ENCODE peak calls at places on chromosomes 13 and 19, in five cellular contexts. P is activated naive CD4-positive, alpha-beta T cell treated with Interleukin-2 at 50 U/mL for 16 hours; S is iris pigment epithelial cell; N is AG04450; I is heart right ventricle. H is an unnamed sample.

GRCh38 chr13:74301200-74302063 is 167.2 kb upstream of the KLF12 start:
- DNase-seq in P (no peak), S (no peak), N (no peak), I (no peak), H (peak)

GRCh38 chr19:55635856-55636440 is 4.9 kb upstream of the ZNF580 start:
- DNase-seq in P (no peak), S (no peak), N (no peak), I (no peak), H (no peak)

GRCh38 chr19:48509467-48510194 is 2.0 kb downstream of the LMTK3 start:
- DNase-seq in P (no peak), S (peak), N (no peak), I (no peak), H (no peak)

GRCh38 chr19:56423276-56423984 is 19.3 kb downstream of the ZNF583 start:
- DNase-seq in P (no peak), S (peak), N (no peak), I (no peak), H (peak)

GRCh38 chr13:21347753-21348318 is 111.3 kb downstream of the ZDHHC20 start:
- DNase-seq in P (no peak), S (no peak), N (no peak), I (no peak), H (no peak)

GRCh38 chr13:80979035-80979641 is 638.2 kb upstream of the SPRY2 start:
- DNase-seq in P (no peak), S (peak), N (peak), I (peak), H (peak)

GRCh38 chr13:110772091-110772984 is 58.8 kb downstream of the ING1 start:
- DNase-seq in P (no peak), S (no peak), N (no peak), I (no peak), H (no peak)

GRCh38 chr19:1235625-1236538 is 1.9 kb downstream of the CBARP start:
- DNase-seq in P (no peak), S (peak), N (no peak), I (no peak), H (peak)

GRCh38 chr13:34076943-34077703 is 259.2 kb downstream of the RFC3 start:
- DNase-seq in P (no peak), S (peak), N (no peak), I (no peak), H (peak)

GRCh38 chr19:14409157-14410053 is 9.7 kb downstream of the DDX39A start:
- DNase-seq in P (peak), S (no peak), N (no peak), I (no peak), H (no peak)

GRCh38 chr13:77225946-77226345 is 100.9 kb downstream of the MYCBP2 start:
- DNase-seq in P (no peak), S (no peak), N (no peak), I (no peak), H (no peak)

GRCh38 chr19:3609779-3610719 is 3.4 kb upstream of the TBXA2R start:
- DNase-seq in P (no peak), S (peak), N (no peak), I (no peak), H (no peak)